ENCODE peak calls at places on chromosome 18, in four cellular contexts. O is tibial nerve, R is A673, M is tibial artery. V is an unnamed sample. For H3K27me3 and H3K36me3, the result is how much of the 10 kb centered on the place peaks cover.

GRCh38 chr18:31581498-31582197 is 10.0 kb upstream of the TTR start:
- DNase-seq in O (no peak), R (peak), M (no peak), V (no peak)

GRCh38 chr18:21914739-21915319 is 174.2 kb downstream of the MIB1 start:
- DNase-seq in O (no peak), M (no peak), R (peak), V (no peak)

GRCh38 chr18:78390348-78390929 is 589.2 kb upstream of the SALL3 start:
- DNase-seq in O (no peak), R (no peak), M (no peak), V (no peak)

GRCh38 chr18:501406-501714 is 859 bp upstream of the COLEC12 start:
- DNase-seq in R (no peak), O (no peak), M (no peak), V (no peak)

GRCh38 chr18:10377956-10378355 is 76.5 kb upstream of the APCDD1 start:
- DNase-seq in M (no peak), O (no peak), R (no peak), V (no peak)

GRCh38 chr18:48798334-48799197 is 152.2 kb downstream of the SMAD7 start:
- DNase-seq in M (peak), R (no peak), O (no peak), V (no peak)

GRCh38 chr18:42187611-42188378 is 232.8 kb downstream of the PIK3C3 start:
- DNase-seq in O (no peak), R (no peak), M (no peak), V (no peak)

GRCh38 chr18:31719363-31720006 is 35.1 kb upstream of the B4GALT6 start:
- DNase-seq in M (no peak), R (no peak), O (no peak), V (no peak)

GRCh38 chr18:44066541-44066940 is 614.1 kb upstream of the SETBP1 start:
- DNase-seq in O (no peak), R (no peak), M (no peak), V (no peak)

GRCh38 chr18:48023334-48024008 is 93.0 kb upstream of the SMAD2 start:
- DNase-seq in M (no peak), O (no peak), R (peak), V (peak)

GRCh38 chr18:31546476-31546875 is 45.2 kb upstream of the TTR start:
- DNase-seq in M (no peak), R (peak), O (no peak), V (no peak)

GRCh38 chr18:3328522-3328921 is 66.6 kb downstream of the MYL12B start:
- DNase-seq in M (no peak), R (no peak), O (no peak), V (no peak)

GRCh38 chr18:37529863-37530262 is 35.7 kb downstream of the CELF4 start:
- DNase-seq in R (no peak), M (no peak), O (no peak), V (no peak)

GRCh38 chr18:64090876-64091275 is 58.0 kb downstream of the LINC00305 start:
- DNase-seq in O (no peak), R (no peak), M (no peak), V (no peak)

GRCh38 chr18:41761329-41762028 is 193.6 kb upstream of the PIK3C3 start:
- DNase-seq in R (peak), O (no peak), M (no peak), V (no peak)

GRCh38 chr18:67590571-67591141 is 74.1 kb upstream of the DSEL start:
- DNase-seq in M (no peak), O (no peak), R (peak), V (no peak)

GRCh38 chr18:74139888-74140287 is 7.7 kb downstream of the FBXO15 start:
- DNase-seq in O (no peak), R (no peak), M (no peak), V (no peak)

GRCh38 chr18:37322497-37323035 is 243.0 kb downstream of the CELF4 start:
- DNase-seq in R (peak), O (no peak), M (no peak), V (no peak)

GRCh38 chr18:55012041-55012440 is 52.8 kb upstream of the CCDC68 start:
- DNase-seq in O (no peak), M (no peak), R (no peak), V (no peak)

GRCh38 chr18:12637393-12637792 is 20.5 kb downstream of the SPIRE1 start:
- DNase-seq in R (no peak), O (no peak), M (no peak), V (no peak)

GRCh38 chr18:51236225-51236624 is 38.7 kb upstream of the MEX3C start:
- DNase-seq in R (peak), M (no peak), O (no peak), V (no peak)

GRCh38 chr18:62425465-62426190 is 97.2 kb upstream of the ZCCHC2 start:
- DNase-seq in M (peak), R (peak), O (peak), V (peak)

GRCh38 chr18:48944634-48945033 is 6.1 kb downstream of the SMAD7 start:
- DNase-seq in R (no peak), O (no peak), M (no peak), V (no peak)

GRCh38 chr18:74498712-74499629 is 2.8 kb downstream of the CNDP2 start:
- DNase-seq in R (no peak), O (no peak), M (peak), V (peak)

GRCh38 chr18:30886998-30887397 is 155.5 kb downstream of the DSC3 start:
- DNase-seq in R (no peak), M (no peak), O (no peak), V (no peak)

GRCh38 chr18:37381554-37381953 is 184.0 kb downstream of the CELF4 start:
- DNase-seq in R (no peak), M (no peak), O (no peak), V (no peak)

GRCh38 chr18:31386683-31387082 is 10.1 kb downstream of the DSG4 start:
- DNase-seq in O (no peak), R (no peak), M (no peak), V (no peak)

GRCh38 chr18:22828171-22828570 is 105.0 kb upstream of the RBBP8 start:
- DNase-seq in R (no peak), O (no peak), M (no peak), V (no peak)

GRCh38 chr18:6629635-6630140 is 99.8 kb upstream of the ARHGAP28 start:
- DNase-seq in R (no peak), O (no peak), M (no peak), V (no peak)

GRCh38 chr18:74631242-74632087 is 33.8 kb downstream of the ZNF407 start:
- DNase-seq in O (no peak), R (no peak), M (no peak), V (no peak)

GRCh38 chr18:39806519-39806918 is 2148.5 kb upstream of the PIK3C3 start:
- DNase-seq in O (no peak), R (peak), M (no peak), V (no peak)

GRCh38 chr18:48036641-48037421 is 106.4 kb upstream of the SMAD2 start:
- DNase-seq in R (no peak), M (peak), O (no peak), V (no peak)

GRCh38 chr18:3710712-3711269 is 260.8 kb downstream of the TGIF1 start:
- DNase-seq in R (no peak), M (peak), O (no peak), V (peak)

GRCh38 chr18:47912343-47912742 is 18.1 kb downstream of the SMAD2 start:
- DNase-seq in R (no peak), M (no peak), O (no peak), V (no peak)

GRCh38 chr18:56083889-56084288 is 495.9 kb upstream of the TCF4 start:
- DNase-seq in R (no peak), M (no peak), O (no peak), V (no peak)

GRCh38 chr18:22451796-22452195 is 34.1 kb upstream of the CTAGE1 start:
- DNase-seq in R (no peak), M (no peak), O (no peak), V (no peak)

GRCh38 chr18:77146249-77147080 is 13.9 kb upstream of the MBP start:
- DNase-seq in O (no peak), R (no peak), M (no peak), V (no peak)

DNA sequence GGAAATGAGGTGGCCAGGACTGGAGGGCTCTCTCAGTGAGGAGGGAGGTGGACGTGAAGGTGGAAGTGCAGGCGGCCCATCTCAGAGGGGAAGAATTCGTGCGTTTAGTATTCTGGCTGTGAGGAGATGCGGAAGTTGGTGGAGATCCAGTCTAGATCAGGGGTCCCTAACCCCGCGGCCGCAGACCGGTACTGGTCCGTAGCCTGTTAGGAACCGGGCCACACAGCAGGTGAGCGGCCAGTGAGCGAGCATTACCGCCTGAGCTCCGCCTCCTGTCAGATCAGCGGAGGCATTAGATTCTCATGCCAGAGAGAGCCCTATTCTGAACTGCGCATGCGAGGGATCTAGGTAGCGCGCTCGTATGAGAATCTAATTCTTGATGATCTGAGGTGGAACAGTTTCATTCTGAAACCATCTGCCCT is 1.6 kb upstream of the FHOD3 start:
- DNase-seq in M (no peak), O (no peak), R (no peak), V (no peak)
- H3K27me3 ChIP-seq in M (under half), O (under half), R (half or more), V (under half)

GRCh38 chr18:34795070-34795740 is 85.1 kb downstream of the DTNA start:
- DNase-seq in M (no peak), R (no peak), O (no peak), V (no peak)
- H3K27ac ChIP-seq in M (no peak), R (no peak), O (no peak), V (no peak)

GRCh38 chr18:79737426-79737825 is 57.8 kb downstream of the CTDP1 start:
- DNase-seq in R (no peak), O (no peak), M (no peak), V (no peak)

GRCh38 chr18:79738565-79739439 is 58.9 kb upstream of the KCNG2 start:
- DNase-seq in O (no peak), M (no peak), R (no peak), V (no peak)

GRCh38 chr18:79736846-79737245 is 57.2 kb downstream of the CTDP1 start:
- DNase-seq in R (no peak), O (no peak), M (no peak), V (no peak)

GRCh38 chr18:79739440-79739778 is 58.3 kb upstream of the KCNG2 start:
- DNase-seq in R (no peak), O (no peak), M (no peak), V (no peak)

DNA sequence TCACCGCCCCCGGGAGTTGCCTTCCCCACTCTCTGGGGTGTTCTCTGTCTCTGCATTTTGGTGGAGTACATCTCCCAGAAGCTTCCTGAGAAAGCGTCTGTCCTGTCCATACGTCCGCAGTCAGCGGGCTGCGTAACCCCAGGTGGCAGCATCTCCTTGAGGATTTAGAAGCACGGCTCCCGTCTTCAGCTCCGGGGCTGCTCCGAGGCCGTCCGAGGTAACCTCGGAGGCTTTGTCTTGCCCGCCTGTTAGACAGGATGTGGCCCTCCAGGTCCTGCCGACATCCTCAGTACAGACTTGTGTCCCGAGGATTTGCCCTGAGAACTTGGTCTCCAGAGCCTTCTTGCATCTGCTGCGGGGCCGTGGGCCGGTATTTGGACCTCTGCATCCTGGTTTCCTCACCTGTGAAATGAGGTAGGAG is 58.4 kb downstream of the CTDP1 start:
- DNase-seq in O (no peak), M (no peak), R (no peak), V (no peak)
- H3K36me3 ChIP-seq in O (under half), M (half or more), R (under half), V (under half)

GRCh38 chr18:25425030-25425429 is 73.1 kb upstream of the ZNF521 start:
- DNase-seq in O (no peak), R (no peak), M (no peak), V (no peak)

GRCh38 chr18:25423760-25424159 is 71.8 kb upstream of the ZNF521 start:
- DNase-seq in R (no peak), M (no peak), O (no peak), V (no peak)

GRCh38 chr18:25423267-25423666 is 71.3 kb upstream of the ZNF521 start:
- DNase-seq in M (no peak), O (no peak), R (no peak), V (no peak)

GRCh38 chr18:25420091-25420490 is 68.1 kb upstream of the ZNF521 start:
- DNase-seq in O (no peak), M (no peak), R (no peak), V (no peak)

DNA sequence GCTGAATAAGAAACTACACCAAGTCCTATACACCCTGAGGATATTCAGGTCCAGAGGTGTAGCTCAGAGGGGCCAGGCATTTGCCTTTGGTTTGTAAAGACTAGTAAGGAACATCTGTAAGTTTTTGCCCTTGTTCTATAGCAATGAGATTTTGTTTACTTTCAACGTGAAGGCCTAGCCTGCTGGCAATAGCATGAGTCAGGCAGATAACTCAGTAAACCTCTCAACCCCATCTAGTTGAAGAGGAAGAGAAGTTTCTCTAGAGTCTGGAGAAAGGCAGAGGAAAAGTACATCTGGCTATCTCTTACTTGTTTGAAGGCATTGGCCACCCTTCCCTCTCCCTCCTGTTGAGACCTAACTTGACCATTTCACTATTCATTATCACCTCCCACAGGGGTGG is 70.3 kb upstream of the ZNF521 start:
- DNase-seq in R (no peak), M (no peak), O (no peak), V (no peak)
- H3K27me3 ChIP-seq in R (under half), M (under half), O (under half), V (under half)

DNA sequence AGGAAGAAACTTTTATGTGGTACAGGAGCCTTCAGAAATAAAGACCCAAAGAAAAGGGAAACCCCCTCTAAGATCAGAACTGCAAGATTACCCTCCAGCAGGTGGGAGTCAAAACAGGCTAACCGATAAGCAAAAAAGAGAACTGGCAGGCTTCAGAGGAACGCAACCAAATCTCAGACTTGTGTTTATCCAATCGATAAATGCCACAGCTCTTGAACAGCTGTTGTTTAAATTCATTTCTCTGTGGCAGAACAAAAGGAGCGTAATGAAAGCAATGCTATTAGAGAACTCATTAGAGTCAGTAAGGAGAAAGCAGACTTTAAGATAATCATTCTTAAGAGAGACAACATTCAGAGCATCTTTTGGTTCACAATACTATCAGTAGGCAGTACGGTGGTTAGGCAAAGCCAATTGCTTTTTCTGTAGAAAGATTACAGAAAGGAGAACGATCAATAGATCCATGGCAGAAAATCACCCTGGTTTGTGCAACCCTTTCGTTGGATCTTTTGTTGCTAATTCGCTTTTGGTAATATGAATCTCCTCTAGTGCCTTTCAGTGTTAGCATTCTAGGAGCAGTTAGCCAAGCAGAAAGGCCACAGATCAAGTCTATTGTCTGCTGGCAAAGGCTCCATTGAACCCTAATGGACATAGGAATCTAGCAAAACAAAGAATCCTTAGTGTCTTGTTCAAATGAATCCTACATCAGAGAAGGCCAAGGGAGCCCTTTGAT is 476.4 kb upstream of the CHST9 start:
- DNase-seq in M (no peak), O (no peak), R (no peak), V (no peak)
- H3K27ac ChIP-seq in M (no peak), O (no peak), R (no peak), V (no peak)

GRCh38 chr18:9234528-9234927 is 97.9 kb downstream of the ANKRD12 start:
- DNase-seq in M (no peak), R (no peak), O (no peak), V (no peak)

GRCh38 chr18:9239708-9240107 is 94.9 kb upstream of the TWSG1 start:
- DNase-seq in R (no peak), O (no peak), M (no peak), V (no peak)

GRCh38 chr18:9233771-9234440 is 97.3 kb downstream of the ANKRD12 start:
- DNase-seq in R (no peak), M (no peak), O (no peak), V (no peak)

GRCh38 chr18:9240270-9240669 is 94.3 kb upstream of the TWSG1 start:
- DNase-seq in M (no peak), R (no peak), O (no peak), V (no peak)

DNA sequence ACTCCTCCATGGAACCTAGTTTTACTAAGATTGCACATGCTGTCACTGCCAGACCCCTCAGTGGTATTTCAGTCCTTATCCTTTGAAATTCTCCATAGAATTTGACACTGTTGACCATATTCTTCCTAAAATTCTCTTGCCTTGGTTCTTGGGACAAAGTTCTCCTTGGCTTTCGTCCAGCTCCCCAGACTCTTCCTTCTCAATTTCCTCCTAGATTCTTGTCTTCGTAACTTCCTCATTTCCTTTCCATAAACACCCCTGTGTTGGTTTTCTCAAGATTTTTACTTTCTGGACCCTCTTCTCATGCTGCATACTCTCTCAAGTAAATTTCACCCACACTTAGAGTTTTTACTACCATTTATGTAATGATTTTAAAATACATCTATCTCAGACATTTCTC is 96.6 kb upstream of the TWSG1 start:
- DNase-seq in R (no peak), O (no peak), M (peak), V (no peak)
- H3K36me3 ChIP-seq in R (under half), O (under half), M (under half), V (under half)

DNA sequence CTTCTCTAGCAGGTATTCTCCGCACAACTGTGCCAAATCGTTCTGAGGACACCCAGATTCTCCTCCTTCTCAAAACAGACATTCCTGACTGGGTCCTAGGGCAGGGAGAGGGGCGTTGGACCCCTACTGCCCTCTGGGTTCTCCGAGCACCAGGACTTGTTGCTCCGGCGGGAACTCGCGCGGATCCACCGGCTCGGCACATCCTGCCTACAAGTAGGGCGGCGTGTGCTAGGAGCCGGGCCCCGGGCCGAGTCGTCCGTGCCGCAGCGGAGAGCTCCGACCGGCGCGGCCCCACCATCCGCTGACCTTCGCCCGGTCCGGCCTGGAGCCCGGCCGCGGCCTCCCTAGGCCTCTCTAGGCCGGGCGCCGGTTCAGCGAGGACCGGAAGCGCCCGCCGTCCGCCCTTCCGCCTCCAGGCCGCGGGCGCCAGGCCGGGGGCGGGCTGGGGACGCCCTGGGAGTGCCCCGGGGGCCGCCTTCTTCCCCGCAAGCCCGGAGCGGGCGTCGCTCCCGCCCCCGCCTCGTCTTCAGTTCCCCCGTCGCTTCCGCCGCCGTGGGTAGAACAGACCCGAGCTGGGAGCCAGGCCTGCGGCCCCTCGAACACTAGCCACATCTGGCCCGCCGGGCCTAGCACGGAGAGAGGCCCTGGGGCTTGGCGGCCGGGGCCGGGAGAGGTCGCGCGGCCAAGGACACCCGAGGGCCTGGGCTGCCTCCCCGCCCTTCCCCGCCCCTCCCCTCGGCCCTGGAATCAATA is 7.6 kb upstream of the ONECUT2 start:
- DNase-seq in M (no peak), R (no peak), O (no peak), V (no peak)
- H3K27me3 ChIP-seq in M (half or more), R (half or more), O (half or more), V (half or more)